ENCODE peak calls at places on chromosomes 3 and 15, in five cellular contexts. One of them, this sample, is unnamed.

GRCh38 chr3:180934638-180935037 is 22.2 kb downstream of the FXR1 start:
- DNase-seq in HTR-8/SVneo: no peak
- DNase-seq in stimulated activated CD4-positive, alpha-beta T cell treated with anti-CD3 and anti-CD28 coated beads, Interleukin-12 subunit alpha, Interleukin-12 subunit beta, amount 100 ng/mL, for 4 hours: no peak
- DNase-seq in iris pigment epithelial cell: no peak
- DNase-seq in hypothalamus: no peak
- DNase-seq in this sample: no peak

GRCh38 chr3:55409802-55410201 is 77.3 kb downstream of the WNT5A start:
- DNase-seq in HTR-8/SVneo: no peak
- DNase-seq in stimulated activated CD4-positive, alpha-beta T cell treated with anti-CD3 and anti-CD28 coated beads, Interleukin-12 subunit alpha, Interleukin-12 subunit beta, amount 100 ng/mL, for 4 hours: no peak
- DNase-seq in iris pigment epithelial cell: no peak
- DNase-seq in hypothalamus: no peak
- DNase-seq in this sample: no peak

GRCh38 chr3:183513046-183513706 is 42.3 kb downstream of the KLHL6 start:
- DNase-seq in HTR-8/SVneo: no peak
- DNase-seq in stimulated activated CD4-positive, alpha-beta T cell treated with anti-CD3 and anti-CD28 coated beads, Interleukin-12 subunit alpha, Interleukin-12 subunit beta, amount 100 ng/mL, for 4 hours: no peak
- DNase-seq in iris pigment epithelial cell: no peak
- DNase-seq in hypothalamus: no peak
- DNase-seq in this sample: no peak

GRCh38 chr3:105139851-105140560 is 226.7 kb upstream of the ALCAM start:
- DNase-seq in HTR-8/SVneo: no peak
- DNase-seq in stimulated activated CD4-positive, alpha-beta T cell treated with anti-CD3 and anti-CD28 coated beads, Interleukin-12 subunit alpha, Interleukin-12 subunit beta, amount 100 ng/mL, for 4 hours: no peak
- DNase-seq in iris pigment epithelial cell: peak; percentile 18
- DNase-seq in hypothalamus: no peak
- DNase-seq in this sample: no peak

GRCh38 chr15:36970522-36970921 is 129.8 kb downstream of the MEIS2 start:
- DNase-seq in HTR-8/SVneo: no peak
- DNase-seq in stimulated activated CD4-positive, alpha-beta T cell treated with anti-CD3 and anti-CD28 coated beads, Interleukin-12 subunit alpha, Interleukin-12 subunit beta, amount 100 ng/mL, for 4 hours: no peak
- DNase-seq in iris pigment epithelial cell: no peak
- DNase-seq in hypothalamus: no peak
- DNase-seq in this sample: no peak

GRCh38 chr3:118974356-118975097 is 60.1 kb downstream of the IGSF11 start:
- DNase-seq in HTR-8/SVneo: no peak
- DNase-seq in stimulated activated CD4-positive, alpha-beta T cell treated with anti-CD3 and anti-CD28 coated beads, Interleukin-12 subunit alpha, Interleukin-12 subunit beta, amount 100 ng/mL, for 4 hours: no peak
- DNase-seq in iris pigment epithelial cell: no peak
- DNase-seq in hypothalamus: no peak
- DNase-seq in this sample: no peak

GRCh38 chr15:71296032-71296686 is 180.9 kb downstream of the THSD4 start:
- DNase-seq in HTR-8/SVneo: peak; percentile 38
- DNase-seq in stimulated activated CD4-positive, alpha-beta T cell treated with anti-CD3 and anti-CD28 coated beads, Interleukin-12 subunit alpha, Interleukin-12 subunit beta, amount 100 ng/mL, for 4 hours: no peak
- DNase-seq in iris pigment epithelial cell: peak; percentile 95
- DNase-seq in hypothalamus: no peak
- DNase-seq in this sample: no peak

GRCh38 chr15:71559098-71559497 is 251.3 kb upstream of the NR2E3 start:
- DNase-seq in HTR-8/SVneo: peak; percentile 40
- DNase-seq in stimulated activated CD4-positive, alpha-beta T cell treated with anti-CD3 and anti-CD28 coated beads, Interleukin-12 subunit alpha, Interleukin-12 subunit beta, amount 100 ng/mL, for 4 hours: no peak
- DNase-seq in iris pigment epithelial cell: peak; percentile 95
- DNase-seq in hypothalamus: no peak
- DNase-seq in this sample: no peak

GRCh38 chr15:74988007-74988800 is 7.2 kb upstream of the SCAMP5 start:
- DNase-seq in HTR-8/SVneo: peak; percentile 53
- DNase-seq in stimulated activated CD4-positive, alpha-beta T cell treated with anti-CD3 and anti-CD28 coated beads, Interleukin-12 subunit alpha, Interleukin-12 subunit beta, amount 100 ng/mL, for 4 hours: no peak
- DNase-seq in iris pigment epithelial cell: peak; percentile 47
- DNase-seq in hypothalamus: no peak
- DNase-seq in this sample: no peak

GRCh38 chr3:123027292-123028232 is at the start of gene SEMA5B:
- DNase-seq in HTR-8/SVneo: peak; percentile 43
- DNase-seq in stimulated activated CD4-positive, alpha-beta T cell treated with anti-CD3 and anti-CD28 coated beads, Interleukin-12 subunit alpha, Interleukin-12 subunit beta, amount 100 ng/mL, for 4 hours: peak; percentile 29
- DNase-seq in iris pigment epithelial cell: peak; percentile 23
- DNase-seq in hypothalamus: peak; percentile 39
- DNase-seq in this sample: no peak

GRCh38 chr15:64634576-64635485 is 140.6 kb downstream of the RBPMS2 start:
- DNase-seq in HTR-8/SVneo: no peak
- DNase-seq in stimulated activated CD4-positive, alpha-beta T cell treated with anti-CD3 and anti-CD28 coated beads, Interleukin-12 subunit alpha, Interleukin-12 subunit beta, amount 100 ng/mL, for 4 hours: no peak
- DNase-seq in iris pigment epithelial cell: no peak
- DNase-seq in hypothalamus: no peak
- DNase-seq in this sample: no peak

GRCh38 chr15:99439524-99439835 is 126.3 kb upstream of the MEF2A start:
- DNase-seq in HTR-8/SVneo: no peak
- DNase-seq in stimulated activated CD4-positive, alpha-beta T cell treated with anti-CD3 and anti-CD28 coated beads, Interleukin-12 subunit alpha, Interleukin-12 subunit beta, amount 100 ng/mL, for 4 hours: no peak
- DNase-seq in iris pigment epithelial cell: no peak
- DNase-seq in hypothalamus: no peak
- DNase-seq in this sample: no peak

GRCh38 chr15:88498991-88499390 is 31.5 kb downstream of the MRPS11 start:
- DNase-seq in HTR-8/SVneo: no peak
- DNase-seq in stimulated activated CD4-positive, alpha-beta T cell treated with anti-CD3 and anti-CD28 coated beads, Interleukin-12 subunit alpha, Interleukin-12 subunit beta, amount 100 ng/mL, for 4 hours: no peak
- DNase-seq in iris pigment epithelial cell: no peak
- DNase-seq in hypothalamus: no peak
- DNase-seq in this sample: no peak

GRCh38 chr15:46061002-46061401 is 426.2 kb downstream of the SQOR start:
- DNase-seq in HTR-8/SVneo: no peak
- DNase-seq in stimulated activated CD4-positive, alpha-beta T cell treated with anti-CD3 and anti-CD28 coated beads, Interleukin-12 subunit alpha, Interleukin-12 subunit beta, amount 100 ng/mL, for 4 hours: no peak
- DNase-seq in iris pigment epithelial cell: no peak
- DNase-seq in hypothalamus: no peak
- DNase-seq in this sample: no peak